ENCODE peak calls at places on chromosomes 6 and 20, in four cellular contexts. Y is neural progenitor cell, I is adrenal gland, N is psoas muscle. H is an unnamed sample.

GRCh38 chr6:112066606-112067005 is 12.7 kb downstream of the CCN6 start:
- DNase-seq in Y (no peak), I (no peak), N (no peak), H (no peak)

GRCh38 chr20:59455392-59456341 is 148.7 kb upstream of the PHACTR3 start:
- DNase-seq in Y (peak; percentile 60), I (peak; percentile 70), N (peak; percentile 60), H (peak; percentile 32)

GRCh38 chr6:138486249-138487121 is 12.8 kb downstream of the NHSL1 start:
- DNase-seq in Y (no peak), I (no peak), N (no peak), H (no peak)

GRCh38 chr20:59661141-59661540 is 56.8 kb downstream of the PHACTR3 start:
- DNase-seq in Y (no peak), I (no peak), N (no peak), H (no peak)

GRCh38 chr6:143234686-143235085 is 174.0 kb downstream of the AIG1 start:
- DNase-seq in Y (no peak), I (no peak), N (no peak), H (no peak)

GRCh38 chr6:31465718-31466117 is 32.2 kb upstream of the MICB start:
- DNase-seq in Y (no peak), I (no peak), N (no peak), H (no peak)

GRCh38 chr6:55198708-55199107 is 24.4 kb downstream of the HCRTR2 start:
- DNase-seq in Y (peak; percentile 10), I (no peak), N (no peak), H (no peak)

GRCh38 chr6:170575250-170575649 is 9.2 kb downstream of the PDCD2 start:
- DNase-seq in Y (no peak), I (no peak), N (no peak), H (no peak)

GRCh38 chr20:34544109-34544793 is 14.3 kb upstream of the MAP1LC3A start:
- DNase-seq in Y (no peak), I (no peak), N (no peak), H (no peak)

GRCh38 chr6:129641344-129641743 is 68.6 kb downstream of the ARHGAP18 start:
- DNase-seq in Y (no peak), I (no peak), N (no peak), H (no peak)

GRCh38 chr6:137690721-137691120 is 176.3 kb upstream of the TNFAIP3 start:
- DNase-seq in Y (no peak), I (no peak), N (no peak), H (no peak)

GRCh38 chr6:82906489-82906888 is 159.2 kb downstream of the UBE3D start:
- DNase-seq in Y (peak; percentile 25), I (no peak), N (no peak), H (no peak)

GRCh38 chr6:142297996-142298753 is 3.6 kb upstream of the ADGRG6 start:
- DNase-seq in Y (no peak), I (no peak), N (no peak), H (no peak)

GRCh38 chr20:33811763-33812672 is 870 bp downstream of the CHMP4B start:
- DNase-seq in Y (peak; percentile 39), I (peak; percentile 89), N (peak; percentile 85), H (peak; percentile 45)

GRCh38 chr20:31652917-31653385 is 15.2 kb downstream of the COX4I2 start:
- DNase-seq in Y (no peak), I (no peak), N (no peak), H (no peak)

GRCh38 chr6:166450167-166450873 is 67.6 kb upstream of the MPC1 start:
- DNase-seq in Y (no peak), I (no peak), N (no peak), H (no peak)

GRCh38 chr6:97049254-97050004 is 124.9 kb downstream of the KLHL32 start:
- DNase-seq in Y (no peak), I (no peak), N (no peak), H (no peak)

GRCh38 chr20:57433658-57434389 is 42.6 kb downstream of the RBM38 start:
- DNase-seq in Y (no peak), I (no peak), N (peak; percentile 79), H (no peak)

GRCh38 chr20:53708129-53708968 is 114.7 kb upstream of the ZNF217 start:
- DNase-seq in Y (peak; percentile 16), I (no peak), N (no peak), H (no peak)

GRCh38 chr6:2209226-2209809 is 36.1 kb downstream of the GMDS start:
- DNase-seq in Y (peak; percentile 70), I (no peak), N (peak; percentile 45), H (no peak)

GRCh38 chr6:107550906-107551305 is 61.0 kb downstream of the SOBP start:
- DNase-seq in Y (no peak), I (no peak), N (no peak), H (no peak)

GRCh38 chr6:43077981-43078411 is 1.9 kb downstream of the PTK7 start:
- DNase-seq in Y (peak; percentile 39), I (no peak), N (no peak), H (no peak)

GRCh38 chr20:33828326-33828834 is 17.2 kb downstream of the CHMP4B start:
- DNase-seq in Y (no peak), I (no peak), N (no peak), H (no peak)

GRCh38 chr6:105767541-105767940 is 318.6 kb upstream of the PRDM1 start:
- DNase-seq in Y (no peak), I (no peak), N (no peak), H (no peak)

GRCh38 chr6:24408719-24409410 is 6.1 kb downstream of the MRS2 start:
- DNase-seq in Y (no peak), I (no peak), N (no peak), H (no peak)

GRCh38 chr20:22974354-22974753 is 60.8 kb upstream of the SSTR4 start:
- DNase-seq in Y (peak; percentile 37), I (no peak), N (no peak), H (no peak)

GRCh38 chr6:30767158-30767943 is 23.0 kb upstream of the IER3 start:
- DNase-seq in Y (no peak), I (no peak), N (no peak), H (no peak)

GRCh38 chr6:31058128-31058894 is 48.0 kb downstream of the MUC22 start:
- DNase-seq in Y (peak; percentile 83), I (no peak), N (no peak), H (no peak)

GRCh38 chr6:156976144-156977088 is 199.2 kb downstream of the ARID1B start:
- DNase-seq in Y (peak; percentile 45), I (peak; percentile 38), N (no peak), H (no peak)

GRCh38 chr6:135423649-135424128 is 73.9 kb downstream of the AHI1 start:
- DNase-seq in Y (peak; percentile 39), I (peak; percentile 11), N (no peak), H (no peak)

GRCh38 chr6:906920-907319 is 214.0 kb upstream of the EXOC2 start:
- DNase-seq in Y (peak; percentile 63), I (no peak), N (no peak), H (no peak)

GRCh38 chr20:44031822-44032582 is 117.3 kb downstream of the TOX2 start:
- DNase-seq in Y (no peak), I (no peak), N (no peak), H (no peak)
- TF ChIP-seq CTCF in Y (no peak), I (no peak), N (no peak), H (no peak)

GRCh38 chr6:108782231-108783041 is 65.8 kb upstream of the ARMC2 start:
- DNase-seq in Y (peak; percentile 86), I (peak; percentile 87), N (peak; percentile 91), H (peak; percentile 81)
- TF ChIP-seq CTCF in Y (peak; percentile 84), I (peak; percentile 71), N (peak; percentile 68), H (peak; percentile 87)

GRCh38 chr6:29620629-29621028 is 12.4 kb downstream of the GABBR1 start:
- DNase-seq in Y (no peak), I (no peak), N (no peak), H (no peak)

GRCh38 chr6:29619578-29619977 is 13.4 kb downstream of the GABBR1 start:
- DNase-seq in Y (no peak), I (no peak), N (no peak), H (no peak)

DNA sequence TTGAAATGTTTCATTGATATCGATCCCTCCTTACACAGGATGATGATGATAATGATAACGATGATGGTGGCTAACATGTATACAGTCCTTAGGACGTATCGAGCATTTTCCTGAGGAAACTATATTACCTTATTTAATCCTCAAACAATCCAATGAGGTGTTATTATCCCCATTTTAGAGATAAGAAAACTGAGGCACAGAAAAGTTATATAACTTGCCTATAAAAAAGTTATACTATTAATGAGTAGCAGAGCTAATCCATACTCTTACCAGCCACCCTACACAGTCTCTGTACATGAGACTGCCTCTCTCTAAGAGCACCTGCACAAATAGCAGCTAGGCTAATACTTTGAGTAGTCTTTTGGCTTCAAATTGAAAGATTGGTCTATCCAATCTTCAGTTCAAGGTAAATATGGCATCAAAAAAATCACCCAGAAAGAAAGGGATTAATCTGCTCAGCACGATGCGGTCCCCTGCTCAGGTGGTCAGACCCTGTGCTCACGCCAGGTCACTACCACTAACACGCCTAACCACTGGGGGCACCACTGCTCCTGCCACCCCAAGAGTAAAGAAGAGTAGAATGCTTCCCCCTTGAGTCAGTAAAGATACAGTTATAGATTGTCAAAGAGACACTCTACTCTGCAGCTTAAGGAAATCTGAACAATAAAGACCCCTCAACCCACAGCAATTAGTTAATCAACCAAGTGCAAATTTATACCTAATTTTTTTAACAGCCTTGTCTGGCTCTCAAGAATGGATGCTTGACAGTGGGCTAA is 15.0 kb downstream of the GABBR1 start:
- DNase-seq in Y (no peak), I (no peak), N (no peak), H (no peak)
- TF ChIP-seq CTCF in Y (peak; percentile 44), I (no peak), N (no peak), H (no peak)

GRCh38 chr6:119965900-119966299 is 616.3 kb upstream of the MAN1A1 start:
- DNase-seq in Y (no peak), I (no peak), N (peak; percentile 12), H (no peak)

GRCh38 chr6:119962505-119962904 is 612.9 kb upstream of the MAN1A1 start:
- DNase-seq in Y (no peak), I (no peak), N (no peak), H (no peak)

DNA sequence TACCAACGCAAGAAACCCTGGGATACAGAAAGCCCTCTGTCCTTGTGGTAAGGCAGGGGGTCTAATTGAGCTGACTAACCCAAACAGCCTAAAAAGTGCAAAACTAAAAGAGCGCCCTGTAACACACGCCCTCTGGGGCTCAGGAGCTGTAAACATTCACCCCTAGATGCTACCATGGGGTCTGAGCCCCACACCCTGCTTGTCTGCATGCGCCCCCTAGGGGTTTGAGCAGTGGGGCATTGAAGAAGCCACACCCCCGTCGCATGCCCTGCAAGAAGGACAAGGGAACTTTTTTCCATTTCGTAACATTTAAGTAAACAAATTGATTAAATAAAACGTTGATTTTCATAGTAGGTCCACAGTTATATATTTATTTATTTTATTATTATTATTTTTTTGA is 616.9 kb upstream of the MAN1A1 start:
- DNase-seq in Y (peak; percentile 39), I (no peak), N (peak; percentile 44), H (no peak)
- TF ChIP-seq CTCF in Y (peak; percentile 42), I (no peak), N (no peak), H (no peak)

DNA sequence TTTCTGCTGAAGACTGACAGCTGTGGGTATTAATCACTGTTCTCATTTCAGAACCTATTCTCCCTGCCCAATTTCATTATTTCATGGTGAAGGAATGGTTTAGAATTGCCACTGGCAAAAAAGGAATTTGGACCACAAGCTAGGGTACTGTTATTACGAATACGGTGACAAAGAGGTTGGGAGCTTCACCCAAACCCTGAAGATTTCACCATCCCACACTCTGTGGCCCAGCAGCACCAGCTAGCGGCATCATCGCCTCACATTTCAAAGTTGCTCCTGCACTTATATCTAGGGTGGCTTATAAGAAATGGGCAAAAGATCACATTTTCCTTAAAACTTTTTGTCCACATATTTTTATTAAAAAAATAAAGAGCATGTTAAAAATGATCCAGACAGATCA is 236.1 kb downstream of the SYNDIG1 start:
- DNase-seq in Y (no peak), I (no peak), N (no peak), H (no peak)
- TF ChIP-seq CTCF in Y (no peak), I (no peak), N (no peak), H (no peak)

GRCh38 chr20:12166053-12166717 is 248.5 kb downstream of the BTBD3 start:
- DNase-seq in Y (no peak), I (peak; percentile 41), N (no peak), H (peak; percentile 67)
- TF ChIP-seq CTCF in Y (no peak), I (no peak), N (no peak), H (peak; percentile 32)